ENCODE peak calls at places on chromosomes 5 and 9, in seven cellular contexts. I is foreskin fibroblast; J is cardiac fibroblast; A is CD8-positive, alpha-beta T cell; F is transverse colon; N is spleen; X is AG09309. B is an unnamed sample.

GRCh38 chr9:129333961-129334743 is 156.1 kb upstream of the IER5L start:
- DNase-seq in A (no peak), F (peak), J (peak), X (peak), I (peak), N (peak), B (peak)

GRCh38 chr5:139745800-139746690 is 49.6 kb upstream of the PSD2 start:
- DNase-seq in A (peak), X (no peak), I (peak), F (peak), N (peak), J (peak), B (peak)

GRCh38 chr5:73451218-73452130 is 2.9 kb upstream of the FOXD1 start:
- DNase-seq in N (peak), A (peak), F (peak), X (no peak), I (peak), J (peak), B (peak)

GRCh38 chr5:179679014-179679674 is 1.7 kb downstream of the CBY3 start:
- DNase-seq in I (peak), N (peak), J (peak), X (no peak), A (peak), F (peak), B (peak)

GRCh38 chr5:82050955-82051354 is 79.1 kb downstream of the ATG10 start:
- DNase-seq in N (no peak), J (no peak), F (no peak), A (no peak), I (no peak), X (no peak), B (no peak)

GRCh38 chr9:128621730-128622455 is 34.8 kb downstream of the DYNC2I2 start:
- DNase-seq in J (no peak), X (no peak), F (no peak), I (no peak), N (no peak), A (no peak), B (no peak)

GRCh38 chr9:34988218-34989055 is 1.1 kb upstream of the DNAJB5 start:
- DNase-seq in A (no peak), X (no peak), J (no peak), I (peak), N (peak), F (peak), B (peak)

GRCh38 chr9:20209421-20210340 is 412.6 kb downstream of the MLLT3 start:
- DNase-seq in A (no peak), J (no peak), F (no peak), I (no peak), X (no peak), N (no peak), B (no peak)

GRCh38 chr9:134967547-134967930 is 49.8 kb upstream of the FCN1 start:
- DNase-seq in A (no peak), J (no peak), F (no peak), I (peak), X (no peak), N (peak), B (no peak)

GRCh38 chr9:91714020-91714721 is 235.9 kb downstream of the ROR2 start:
- DNase-seq in F (peak), A (no peak), I (peak), X (no peak), J (peak), N (peak), B (peak)

GRCh38 chr5:5572983-5573797 is 150.7 kb downstream of the ICE1 start:
- DNase-seq in I (no peak), J (no peak), N (no peak), F (no peak), A (no peak), X (no peak), B (peak)

GRCh38 chr9:92295240-92295790 is 1.8 kb upstream of the IARS1 start:
- DNase-seq in N (no peak), A (no peak), X (no peak), I (no peak), J (no peak), F (no peak), B (no peak)

GRCh38 chr5:72478684-72479083 is 28.5 kb downstream of the ZNF366 start:
- DNase-seq in F (no peak), J (peak), X (peak), A (no peak), I (peak), N (no peak), B (no peak)

GRCh38 chr9:77257275-77257674 is 79.9 kb downstream of the VPS13A start:
- DNase-seq in J (no peak), I (no peak), N (no peak), F (no peak), X (no peak), A (no peak), B (no peak)

GRCh38 chr5:173594061-173594460 is 22.4 kb downstream of the BOD1 start:
- DNase-seq in N (no peak), J (no peak), I (peak), A (no peak), F (no peak), X (no peak), B (no peak)

GRCh38 chr5:35274839-35275509 is 44.7 kb upstream of the PRLR start:
- DNase-seq in X (no peak), A (no peak), N (no peak), F (no peak), I (no peak), J (no peak), B (no peak)

GRCh38 chr5:169218176-169218575 is 82.8 kb downstream of the SLIT3 start:
- DNase-seq in X (no peak), A (no peak), I (no peak), J (no peak), F (no peak), N (no peak), B (peak)

GRCh38 chr5:79107020-79107796 is 4.4 kb upstream of the BHMT start:
- DNase-seq in I (peak), N (no peak), X (peak), F (no peak), A (no peak), J (peak), B (no peak)

GRCh38 chr5:109740329-109740728 is 50.6 kb downstream of the MAN2A1 start:
- DNase-seq in A (no peak), N (no peak), F (no peak), J (no peak), X (no peak), I (peak), B (peak)

GRCh38 chr5:40853632-40854192 is 12.5 kb downstream of the CARD6 start:
- DNase-seq in I (peak), X (no peak), N (no peak), J (no peak), F (no peak), A (no peak), B (peak)

DNA sequence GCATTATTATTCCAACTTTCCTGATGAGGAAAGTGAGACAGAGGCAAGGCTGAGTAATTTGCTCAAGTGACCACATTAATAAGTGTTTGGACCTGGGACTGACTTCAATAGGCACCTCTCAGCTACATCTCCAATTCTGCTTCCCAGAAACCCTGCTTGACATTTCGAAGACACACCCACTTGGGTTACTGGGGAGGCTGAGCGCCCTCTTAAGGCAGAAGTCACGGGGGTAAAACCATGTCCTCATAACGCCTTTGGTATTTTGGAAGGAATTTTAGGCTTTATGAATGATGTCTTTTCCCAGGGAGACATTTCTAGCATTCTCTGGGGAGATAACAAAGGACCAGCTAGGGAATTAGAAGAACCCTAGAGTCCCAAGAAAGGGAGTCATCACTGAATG is 53.3 kb downstream of the TRPC7 start:
- DNase-seq in I (no peak), N (no peak), F (no peak), A (no peak), X (no peak), J (no peak), B (no peak)
- TF ChIP-seq CTCF in I (no peak), N (no peak), F (no peak), A (no peak), X (no peak), J (no peak), B (no peak)

DNA sequence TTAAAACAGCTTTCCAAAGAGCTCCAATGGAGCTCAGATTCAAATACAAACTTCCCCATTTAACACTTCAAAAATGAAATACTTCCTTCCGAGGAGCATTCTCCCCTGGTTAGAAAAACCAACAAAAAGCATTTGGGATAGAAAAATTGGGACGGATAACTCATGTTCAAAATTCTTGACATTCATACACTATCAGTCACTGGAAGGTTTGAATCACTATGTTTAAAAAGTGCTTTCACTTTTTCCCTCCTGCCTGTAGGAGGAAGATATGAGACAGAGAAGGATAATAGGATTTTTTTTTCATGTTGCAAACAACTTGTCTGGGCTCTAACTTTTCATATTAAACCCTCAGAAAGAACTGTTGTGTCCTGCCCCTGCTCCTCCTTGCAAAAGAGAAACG is 412.0 kb downstream of the ACTL7B start:
- DNase-seq in N (no peak), X (no peak), F (no peak), A (no peak), J (peak), I (peak), B (no peak)
- H3K4me3 ChIP-seq in N (no peak), X (no peak), F (no peak), A (no peak), J (no peak), I (peak), B (no peak)

DNA sequence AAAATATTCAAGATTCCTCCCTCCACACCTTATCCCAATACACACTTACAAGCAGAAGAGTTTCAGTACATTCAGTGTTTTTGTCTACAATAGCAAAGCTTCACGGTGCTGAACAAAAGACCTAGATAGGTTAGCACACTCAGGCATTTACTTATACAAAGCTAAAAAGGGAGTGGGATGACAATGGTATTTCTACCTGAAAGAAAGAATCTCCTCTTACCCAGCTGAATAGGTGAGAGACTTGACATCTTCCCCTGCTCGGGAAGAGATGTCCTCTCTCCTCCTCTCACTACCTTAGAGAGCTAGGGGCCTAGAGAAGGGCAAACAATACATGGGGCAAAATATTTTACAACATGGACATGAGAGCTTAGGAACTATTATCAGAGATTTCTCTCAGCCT is 38.5 kb upstream of the RNF38 start:
- DNase-seq in I (no peak), N (no peak), A (no peak), X (no peak), F (no peak), J (no peak), B (no peak)
- TF ChIP-seq CTCF in I (no peak), N (no peak), A (no peak), X (no peak), F (no peak), J (no peak), B (no peak)

GRCh38 chr5:170296935-170297588 is 515 bp downstream of the LCP2 start:
- DNase-seq in F (no peak), X (no peak), J (no peak), N (no peak), A (no peak), I (no peak), B (no peak)
- H3K4me3 ChIP-seq in F (peak), X (no peak), J (no peak), N (peak), A (peak), I (no peak), B (no peak)

DNA sequence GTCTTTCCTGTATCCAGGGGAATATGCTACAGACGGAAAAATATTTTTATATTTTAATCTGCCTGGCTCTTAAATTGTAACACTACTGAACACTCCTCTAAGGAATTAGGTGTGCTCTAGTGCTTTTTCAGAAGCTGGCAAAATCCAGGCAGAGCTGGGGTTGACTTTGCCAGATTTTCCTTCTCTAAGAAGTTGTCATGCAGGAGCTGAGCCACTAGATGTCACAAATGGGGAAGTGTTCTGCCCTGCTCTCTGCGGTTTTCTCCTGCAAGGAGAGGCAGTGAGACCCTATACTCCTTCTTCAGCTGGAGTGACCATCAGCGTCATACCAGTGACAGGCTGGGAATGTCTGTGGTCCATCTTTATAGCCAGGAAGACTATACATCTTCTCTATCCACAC is 112.5 kb downstream of the HAPLN1 start:
- DNase-seq in J (peak), N (no peak), I (peak), A (no peak), X (no peak), F (peak), B (peak)
- TF ChIP-seq CTCF in J (peak), N (peak), I (peak), A (no peak), X (peak), F (no peak), B (peak)

GRCh38 chr5:142219146-142219545 is 105.7 kb downstream of the SPRY4 start:
- DNase-seq in I (no peak), N (no peak), F (no peak), A (no peak), X (no peak), J (no peak), B (no peak)

GRCh38 chr5:142222881-142223558 is 101.8 kb downstream of the SPRY4 start:
- DNase-seq in X (no peak), A (no peak), F (no peak), J (no peak), I (no peak), N (no peak), B (no peak)

GRCh38 chr5:142225141-142225540 is 99.7 kb downstream of the SPRY4 start:
- DNase-seq in A (no peak), X (no peak), I (no peak), F (no peak), N (no peak), J (no peak), B (no peak)

GRCh38 chr5:142221091-142221860 is 103.5 kb downstream of the SPRY4 start:
- DNase-seq in F (no peak), I (peak), X (no peak), J (no peak), N (no peak), A (no peak), B (no peak)

GRCh38 chr5:142222235-142222880 is 102.5 kb downstream of the SPRY4 start:
- DNase-seq in J (no peak), X (no peak), N (no peak), A (no peak), I (no peak), F (no peak), B (no peak)
- H3K4me3 ChIP-seq in J (no peak), X (no peak), N (no peak), A (no peak), I (no peak), F (no peak), B (no peak)

GRCh38 chr9:4640027-4640426 is 22.1 kb upstream of the PLPP6 start:
- DNase-seq in A (peak), F (peak), J (peak), X (no peak), I (peak), N (no peak), B (peak)
- TF ChIP-seq CTCF in A (peak), F (peak), J (peak), X (peak), I (peak), N (peak), B (peak)